ENCODE peak calls at places on chromosomes 1 and 21, in ten cellular contexts. M is cardiac muscle cell; S is CD4-positive, alpha-beta T cell; Q is GM23248; J is breast epithelium; I is A673; V is small intestine; G is dorsolateral prefrontal cortex; Y is HCT116; R is IMR-90. A is an unnamed sample.

GRCh38 chr1:218521414-218522169 is 176.5 kb downstream of the TGFB2 start:
- DNase-seq in M (peak), S (no peak), Q (peak), J (no peak), I (peak), V (peak), G (no peak), Y (peak), R (peak), A (peak)

GRCh38 chr1:220290163-220290761 is 18.0 kb upstream of the RAB3GAP2 start:
- DNase-seq in M (no peak), S (no peak), Q (no peak), J (no peak), I (no peak), V (no peak), G (no peak), Y (no peak), R (no peak), A (no peak)

GRCh38 chr1:5842700-5843099 is 149.5 kb downstream of the NPHP4 start:
- DNase-seq in M (no peak), S (no peak), Q (no peak), J (no peak), I (no peak), V (no peak), G (no peak), Y (no peak), R (no peak), A (no peak)

GRCh38 chr1:99674115-99674514 is 28.2 kb downstream of the PALMD start:
- DNase-seq in M (no peak), S (no peak), Q (no peak), J (no peak), I (no peak), V (no peak), G (no peak), Y (no peak), R (no peak), A (no peak)

GRCh38 chr1:12591267-12591938 is 26.6 kb downstream of the DHRS3 start:
- DNase-seq in M (peak), S (no peak), Q (peak), J (peak), I (no peak), V (no peak), G (no peak), Y (no peak), R (no peak), A (no peak)

GRCh38 chr1:118717893-118718292 is 270.2 kb downstream of the TBX15 start:
- DNase-seq in M (no peak), S (no peak), Q (peak), J (no peak), I (no peak), V (no peak), G (no peak), Y (no peak), R (no peak), A (no peak)

GRCh38 chr1:203569490-203570318 is 56.9 kb upstream of the ATP2B4 start:
- DNase-seq in M (peak), S (no peak), Q (no peak), J (no peak), I (no peak), V (no peak), G (no peak), Y (no peak), R (peak), A (no peak)

GRCh38 chr21:41526478-41527087 is 18.6 kb upstream of the TMPRSS2 start:
- DNase-seq in M (no peak), S (no peak), Q (no peak), J (no peak), I (no peak), V (peak), G (no peak), Y (no peak), R (no peak), A (no peak)

DNA sequence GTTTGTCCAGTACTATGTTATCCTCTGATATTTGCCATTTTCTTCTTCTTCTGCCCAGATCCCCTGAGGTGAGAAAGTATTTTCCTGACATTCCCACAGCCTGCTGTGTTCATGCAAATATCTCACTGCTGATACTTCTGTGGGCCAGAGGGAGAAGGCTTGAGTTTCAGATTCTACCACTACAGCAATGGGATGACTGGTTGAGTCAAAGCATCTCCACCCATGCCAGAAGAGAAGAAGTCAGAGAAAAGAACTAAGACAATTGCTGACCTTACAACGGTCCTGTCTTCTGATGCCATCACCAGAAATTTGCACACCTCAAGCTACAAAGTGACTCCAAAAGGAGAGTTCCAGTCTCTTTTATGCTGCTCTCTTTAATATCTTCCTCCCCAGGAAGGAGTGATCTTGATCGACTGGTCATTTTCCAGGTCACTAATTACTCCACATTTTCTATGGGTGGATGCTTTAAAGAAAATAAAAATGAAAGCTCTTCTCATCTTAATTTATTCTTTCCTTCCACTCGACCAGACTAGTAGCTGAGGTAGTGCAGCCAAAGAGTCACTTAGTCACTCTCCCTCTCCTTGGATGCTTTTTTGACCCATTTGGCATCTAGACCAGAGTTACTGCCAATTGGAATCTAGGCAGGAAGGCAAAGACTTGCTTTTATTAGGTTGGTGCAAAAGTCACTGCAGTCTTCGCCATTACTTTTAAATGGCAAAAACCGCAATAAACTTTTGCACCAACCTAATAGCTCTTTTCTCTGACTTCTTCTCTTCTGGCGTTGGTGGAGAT is 195.1 kb downstream of the PTPRC start:
- DNase-seq in M (no peak), S (no peak), Q (peak), J (no peak), I (no peak), V (no peak), G (no peak), Y (no peak), R (no peak), A (no peak)
- H3K27ac ChIP-seq in M (no peak), S (no peak), Q (no peak), J (no peak), I (no peak), V (no peak), G (no peak), Y (no peak), R (no peak), A (no peak)

GRCh38 chr1:223087231-223087990 is 55.6 kb downstream of the TLR5 start:
- DNase-seq in M (no peak), S (no peak), Q (peak), J (no peak), I (no peak), V (no peak), G (no peak), Y (no peak), R (peak), A (no peak)
- H3K27ac ChIP-seq in M (no peak), S (no peak), Q (no peak), J (no peak), I (no peak), V (no peak), G (peak), Y (no peak), R (no peak), A (no peak)

DNA sequence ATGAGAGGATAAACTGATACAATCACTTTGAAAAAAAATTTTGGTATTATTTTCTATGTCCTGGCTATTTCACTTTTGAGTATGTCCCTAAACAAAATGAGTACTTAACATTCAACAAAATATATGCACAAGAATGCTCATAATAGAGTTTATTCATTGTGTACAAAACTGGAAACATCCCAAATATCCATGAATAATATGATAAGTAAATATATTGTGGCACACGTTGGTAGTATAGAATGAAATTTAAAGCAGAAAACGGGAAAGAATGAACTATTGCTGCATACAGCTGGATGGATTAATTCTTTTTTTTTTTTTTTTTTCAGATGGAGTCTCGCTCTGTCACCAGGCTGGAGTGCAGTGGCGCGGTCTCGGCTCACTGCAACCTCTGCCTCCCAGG is 725.2 kb downstream of the LTN1 start:
- DNase-seq in M (no peak), S (no peak), Q (no peak), J (no peak), I (no peak), V (no peak), G (no peak), Y (no peak), R (no peak), A (no peak)
- H3K27ac ChIP-seq in M (no peak), S (no peak), Q (no peak), J (no peak), I (no peak), V (no peak), G (no peak), Y (no peak), R (no peak), A (no peak)

GRCh38 chr1:206674745-206675175 is 9.9 kb upstream of the MAPKAPK2 start:
- DNase-seq in M (peak), S (no peak), Q (peak), J (peak), I (no peak), V (peak), G (no peak), Y (no peak), R (peak), A (peak)
- H3K27ac ChIP-seq in M (peak), S (no peak), Q (peak), J (peak), I (no peak), V (peak), G (no peak), Y (no peak), R (peak), A (peak)

DNA sequence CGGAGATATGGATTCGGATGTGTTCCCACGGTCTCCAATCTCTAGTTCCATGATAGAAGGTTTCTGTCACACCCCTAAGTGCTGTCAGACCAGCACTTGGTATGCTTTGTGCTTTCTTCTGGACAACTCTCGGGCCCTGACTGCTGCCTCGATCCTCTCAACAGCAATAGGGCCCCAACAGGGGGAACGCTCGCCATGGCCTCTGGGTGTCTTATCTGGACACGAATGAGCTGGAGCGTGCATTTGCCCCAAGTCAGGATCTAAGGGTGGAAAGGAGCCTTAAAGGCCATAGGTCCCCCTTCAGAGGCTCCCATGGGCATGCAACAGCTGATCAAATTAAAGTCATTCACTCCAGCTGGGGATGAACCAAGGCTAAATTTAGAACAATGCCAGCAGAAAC is 76.8 kb downstream of the TCP10L start:
- DNase-seq in M (no peak), S (no peak), Q (no peak), J (no peak), I (no peak), V (no peak), G (no peak), Y (no peak), R (no peak), A (no peak)
- H3K27ac ChIP-seq in M (peak), S (no peak), Q (no peak), J (no peak), I (no peak), V (no peak), G (peak), Y (no peak), R (no peak), A (no peak)

GRCh38 chr1:204885790-204886189 is 15.1 kb downstream of the NFASC start:
- DNase-seq in M (peak), S (no peak), Q (peak), J (peak), I (peak), V (no peak), G (no peak), Y (no peak), R (no peak), A (no peak)
- H3K27ac ChIP-seq in M (no peak), S (no peak), Q (peak), J (peak), I (no peak), V (no peak), G (peak), Y (no peak), R (no peak), A (no peak)

DNA sequence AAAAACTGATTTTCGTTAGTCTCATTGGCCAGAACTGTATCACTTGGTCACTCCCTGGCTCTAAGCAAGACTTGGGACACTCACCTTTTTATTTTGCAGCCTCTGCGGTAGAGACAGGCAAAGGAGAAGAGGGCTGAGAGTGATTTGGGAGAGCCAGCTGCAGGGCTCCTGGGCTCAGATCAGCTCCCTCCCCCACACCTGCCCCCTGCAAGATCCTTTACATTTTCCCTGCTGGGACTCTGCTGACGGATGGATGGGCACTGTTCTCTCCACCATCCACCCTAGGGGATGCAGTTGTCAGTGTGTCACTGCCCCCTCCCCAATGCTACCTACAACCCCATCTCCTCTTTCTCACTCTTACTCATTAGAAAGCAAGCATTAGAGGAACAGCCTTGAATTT is 301.1 kb upstream of the KAZN start:
- DNase-seq in M (no peak), S (no peak), Q (no peak), J (no peak), I (no peak), V (no peak), G (no peak), Y (no peak), R (no peak), A (no peak)
- H3K27ac ChIP-seq in M (no peak), S (no peak), Q (no peak), J (no peak), I (no peak), V (no peak), G (no peak), Y (no peak), R (no peak), A (no peak)

A was measured in thoracic aorta.